ENCODE peak calls at places on chromosomes 6 and 20, in ten cellular contexts. T is pancreas, M is AG04450, A is neural progenitor cell, L is A549, Z is H9, R is fibroblast of lung, N is mammary epithelial cell, P is heart right ventricle, Q is ascending aorta. F is an unnamed sample.

GRCh38 chr20:44199877-44200276 is 10.7 kb downstream of the OSER1 start:
- DNase-seq in L (no peak), T (no peak), N (no peak), Q (no peak), M (no peak), Z (no peak), R (no peak), P (no peak), A (no peak), F (no peak)

GRCh38 chr20:38139156-38139912 is 25.7 kb downstream of the TGM2 start:
- DNase-seq in Z (no peak), N (no peak), L (no peak), M (no peak), Q (no peak), R (no peak), T (no peak), A (no peak), P (no peak), F (no peak)

GRCh38 chr6:90326404-90327057 is 29.9 kb upstream of the BACH2 start:
- DNase-seq in R (no peak), Z (no peak), L (no peak), N (no peak), P (no peak), T (no peak), M (no peak), Q (no peak), A (no peak), F (no peak)

GRCh38 chr6:71383891-71384489 is 95.4 kb downstream of the OGFRL1 start:
- DNase-seq in P (peak; percentile 38), Z (no peak), N (no peak), L (no peak), Q (no peak), A (peak; percentile 44), M (no peak), R (peak; percentile 81), T (no peak), F (peak; percentile 19)

GRCh38 chr6:166664135-166664534 is 37.1 kb upstream of the RPS6KA2 start:
- DNase-seq in L (no peak), M (no peak), R (peak; percentile 58), Q (no peak), P (no peak), A (no peak), T (no peak), Z (no peak), N (no peak), F (no peak)

GRCh38 chr20:38873050-38873581 is 53.1 kb upstream of the FAM83D start:
- DNase-seq in N (no peak), T (no peak), Q (no peak), Z (no peak), M (no peak), P (no peak), A (no peak), L (no peak), R (no peak), F (no peak)

GRCh38 chr20:36941403-36941835 is 10.1 kb downstream of the SAMHD1 start:
- DNase-seq in L (no peak), R (no peak), Z (no peak), N (no peak), Q (no peak), M (no peak), A (no peak), P (no peak), T (no peak), F (no peak)

GRCh38 chr20:17568972-17569471 is 853 bp upstream of the DSTN start:
- DNase-seq in M (peak; percentile 93), R (peak; percentile 97), Q (peak; percentile 98), P (peak; percentile 92), Z (peak; percentile 77), N (peak; percentile 96), L (peak; percentile 95), T (peak; percentile 87), A (peak; percentile 57), F (peak; percentile 93)

GRCh38 chr6:776394-777041 is 83.6 kb upstream of the EXOC2 start:
- DNase-seq in Z (no peak), R (peak; percentile 9), N (no peak), P (no peak), L (no peak), T (no peak), Q (no peak), M (no peak), A (no peak), F (no peak)

GRCh38 chr20:40865095-40865494 is 163.5 kb upstream of the TOP1 start:
- DNase-seq in M (no peak), A (no peak), Q (no peak), L (no peak), Z (no peak), N (no peak), P (peak; percentile 13), R (no peak), T (no peak), F (no peak)

GRCh38 chr6:40832691-40833090 is 206.3 kb downstream of the UNC5CL start:
- DNase-seq in P (no peak), A (no peak), R (no peak), L (no peak), M (no peak), T (no peak), N (no peak), Z (no peak), Q (no peak), F (no peak)

GRCh38 chr20:49561256-49561655 is 6.7 kb downstream of the PTGIS start:
- DNase-seq in P (no peak), R (no peak), T (no peak), L (no peak), N (no peak), Z (no peak), M (no peak), A (no peak), Q (peak; percentile 56), F (no peak)

GRCh38 chr6:47066418-47066817 is 24.3 kb upstream of the ADGRF1 start:
- DNase-seq in M (no peak), T (no peak), R (no peak), N (peak; percentile 51), A (no peak), Z (no peak), L (no peak), P (no peak), Q (no peak), F (no peak)

GRCh38 chr6:130503146-130503545 is 137.3 kb downstream of the TMEM200A start:
- DNase-seq in M (no peak), R (peak; percentile 88), T (no peak), Z (no peak), Q (no peak), N (peak; percentile 53), P (no peak), L (no peak), A (no peak), F (no peak)

GRCh38 chr6:20540683-20541082 is 6.4 kb downstream of the CDKAL1 start:
- DNase-seq in N (peak; percentile 35), Q (no peak), A (no peak), L (no peak), Z (no peak), P (no peak), T (no peak), M (no peak), R (peak; percentile 51), F (no peak)

GRCh38 chr6:45576648-45577624 is 199.2 kb upstream of the SUPT3H start:
- DNase-seq in Q (no peak), A (no peak), R (no peak), M (no peak), Z (no peak), L (no peak), N (no peak), T (no peak), P (peak; percentile 75), F (peak; percentile 99)

GRCh38 chr20:5749512-5750490 is at the start of gene SHLD1:
- DNase-seq in Z (peak; percentile 88), A (peak; percentile 89), P (peak; percentile 91), T (peak; percentile 86), R (peak; percentile 91), M (peak; percentile 70), N (peak; percentile 72), Q (peak; percentile 89), L (peak; percentile 81), F (peak; percentile 77)
- TF ChIP-seq CTCF in Z (no peak), A (no peak), P (no peak), T (no peak), R (no peak), M (no peak), N (no peak), Q (no peak), L (no peak), F (no peak)

GRCh38 chr6:25130518-25130917 is 148.7 kb upstream of the CARMIL1 start:
- DNase-seq in Z (no peak), M (no peak), N (no peak), A (no peak), R (peak; percentile 36), P (no peak), Q (no peak), T (no peak), L (no peak), F (no peak)
- H3K9me3 ChIP-seq in Z (peaks cover 7% of the 10 kb centered on the region), M (peaks cover 3% of the 10 kb centered on the region), N (peaks cover 6% of the 10 kb centered on the region), A (peaks cover 20% of the 10 kb centered on the region), R (no peaks in the 10 kb centered on the region), P (peaks cover 28% of the 10 kb centered on the region), Q (no peaks in the 10 kb centered on the region), T (no peaks in the 10 kb centered on the region), L (no peaks in the 10 kb centered on the region), F (no peaks in the 10 kb centered on the region)

GRCh38 chr6:147078106-147078505 is 126.1 kb upstream of the STXBP5 start:
- DNase-seq in Z (no peak), Q (no peak), R (no peak), L (no peak), M (no peak), A (no peak), P (no peak), N (no peak), T (peak; percentile 30), F (peak; percentile 29)
- TF ChIP-seq CTCF in Z (no peak), Q (no peak), R (no peak), L (no peak), M (no peak), A (no peak), P (no peak), N (no peak), T (no peak), F (no peak)

GRCh38 chr20:56273491-56273890 is 25.0 kb downstream of the MC3R start:
- DNase-seq in P (no peak), Z (no peak), L (no peak), R (no peak), M (no peak), Q (no peak), T (no peak), N (no peak), A (no peak), F (no peak)
- H3K9me3 ChIP-seq in P (peaks cover 3% of the 10 kb centered on the region), Z (peaks cover 89% of the 10 kb centered on the region), L (no peaks in the 10 kb centered on the region), R (no peaks in the 10 kb centered on the region), M (peaks cover 20% of the 10 kb centered on the region), Q (no peaks in the 10 kb centered on the region), T (no peaks in the 10 kb centered on the region), N (no peaks in the 10 kb centered on the region), A (no peaks in the 10 kb centered on the region), F (no peaks in the 10 kb centered on the region)

F was measured in thyroid gland.